ENCODE peak calls at places on chromosomes 12 and 14, in nine cellular contexts. P is mammary epithelial cell; Z is uterus; K is A549; M is stimulated activated CD4-positive, alpha-beta T cell treated with anti-CD3 and anti-CD28 coated beads, Interleukin-2, amount 100 ng/mL, for 48 hours; S is Right ventricle myocardium inferior; J is H54; E is kidney glomerular epithelial cell; U is endodermal cell. G is an unnamed sample.
A peak's percentile ranks its signal among the peaks of the same experiment; 100 is the strongest.

GRCh38 chr12:1840981-1841425 is 20.6 kb downstream of the LRTM2 start:
- DNase-seq in E (no peak), S (no peak), J (no peak), K (no peak), P (no peak), Z (no peak), U (peak; percentile 53), M (no peak), G (no peak)

GRCh38 chr12:109358154-109358869 is 10.6 kb downstream of the MYO1H start:
- DNase-seq in K (no peak), S (no peak), U (no peak), E (no peak), P (no peak), Z (no peak), J (no peak), M (peak; percentile 2), G (no peak)

GRCh38 chr14:104579507-104579906 is at the start of gene C14orf180:
- DNase-seq in E (no peak), P (no peak), J (no peak), S (peak; percentile 87), K (no peak), U (no peak), Z (no peak), M (no peak), G (no peak)

GRCh38 chr14:30560581-30560980 is 1.6 kb downstream of the G2E3 start:
- DNase-seq in Z (no peak), E (no peak), U (no peak), J (no peak), P (no peak), K (no peak), M (no peak), S (no peak), G (no peak)

GRCh38 chr12:7345232-7345631 is 41.4 kb downstream of the ACSM4 start:
- DNase-seq in S (no peak), M (no peak), U (no peak), J (no peak), K (no peak), Z (no peak), E (no peak), P (no peak), G (no peak)

GRCh38 chr12:12999276-12999958 is 648 bp downstream of the HEBP1 start:
- DNase-seq in P (peak; percentile 6), S (no peak), M (no peak), E (no peak), Z (no peak), J (no peak), K (peak; percentile 37), U (no peak), G (no peak)

GRCh38 chr14:56487761-56488160 is 91.8 kb upstream of the TMEM260 start:
- DNase-seq in K (no peak), S (no peak), Z (no peak), U (no peak), J (no peak), P (peak; percentile 80), E (peak; percentile 8), M (no peak), G (no peak)

GRCh38 chr12:44286336-44286735 is 450.5 kb downstream of the TMEM117 start:
- DNase-seq in P (peak; percentile 52), J (no peak), U (no peak), M (no peak), K (no peak), S (no peak), E (peak; percentile 10), Z (no peak), G (no peak)

GRCh38 chr12:94426049-94426448 is 33.6 kb downstream of the CEP83 start:
- DNase-seq in Z (no peak), S (no peak), P (no peak), K (no peak), J (no peak), M (no peak), E (no peak), U (no peak), G (peak; percentile 32)

GRCh38 chr12:25236190-25236589 is 14.5 kb downstream of the KRAS start:
- DNase-seq in P (no peak), S (no peak), M (no peak), Z (no peak), K (no peak), J (no peak), U (no peak), E (no peak), G (no peak)

GRCh38 chr12:125187148-125187733 is 122.0 kb downstream of the AACS start:
- DNase-seq in S (no peak), J (no peak), K (no peak), E (no peak), Z (no peak), U (peak; percentile 83), P (no peak), M (no peak), G (peak; percentile 36)

GRCh38 chr14:29630566-29631160 is 297.0 kb downstream of the PRKD1 start:
- DNase-seq in S (no peak), J (no peak), U (no peak), E (no peak), Z (no peak), K (no peak), P (peak; percentile 66), M (no peak), G (no peak)

GRCh38 chr12:1580526-1580925 is 13.9 kb downstream of the FBXL14 start:
- DNase-seq in K (no peak), P (no peak), M (no peak), U (peak; percentile 72), E (no peak), Z (no peak), S (no peak), J (no peak), G (no peak)

GRCh38 chr12:120562906-120563305 is 18.3 kb downstream of the POP5 start:
- DNase-seq in M (no peak), P (no peak), S (no peak), Z (no peak), E (no peak), J (no peak), U (no peak), K (no peak), G (no peak)

GRCh38 chr12:103772367-103773108 is 68.5 kb downstream of the NT5DC3 start:
- DNase-seq in M (no peak), K (no peak), P (no peak), J (no peak), S (no peak), U (no peak), E (no peak), Z (no peak), G (no peak)

GRCh38 chr14:75249251-75249957 is 29.2 kb upstream of the FOS start:
- DNase-seq in U (no peak), P (no peak), M (peak; percentile 65), J (no peak), S (no peak), E (no peak), K (no peak), Z (no peak), G (peak; percentile 37)